ENCODE peak calls at places on chromosome 3, in four cellular contexts. One of them, this sample, is unnamed.

GRCh38 chr3:138065939-138066338 is 49.5 kb downstream of the DZIP1L start:
- DNase-seq in SK-MEL-5: no peak
- DNase-seq in fibroblast of gingiva: no peak
- DNase-seq in pulmonary artery endothelial cell: no peak
- DNase-seq in this sample: no peak

GRCh38 chr3:169556909-169557308 is 106.6 kb downstream of the MECOM start:
- DNase-seq in SK-MEL-5: no peak
- DNase-seq in fibroblast of gingiva: no peak
- DNase-seq in pulmonary artery endothelial cell: no peak
- DNase-seq in this sample: no peak

GRCh38 chr3:181210275-181210674 is 220.7 kb upstream of the DNAJC19 start:
- DNase-seq in SK-MEL-5: peak
- DNase-seq in fibroblast of gingiva: peak
- DNase-seq in pulmonary artery endothelial cell: no peak
- DNase-seq in this sample: peak

GRCh38 chr3:45507820-45508317 is 86.7 kb upstream of the LIMD1 start:
- DNase-seq in SK-MEL-5: peak
- DNase-seq in fibroblast of gingiva: peak
- DNase-seq in pulmonary artery endothelial cell: no peak
- DNase-seq in this sample: no peak

GRCh38 chr3:8532251-8532831 is 30.7 kb downstream of the LMCD1 start:
- DNase-seq in SK-MEL-5: no peak
- DNase-seq in fibroblast of gingiva: no peak
- DNase-seq in pulmonary artery endothelial cell: no peak
- DNase-seq in this sample: no peak

GRCh38 chr3:31927806-31928205 is 53.3 kb downstream of the OSBPL10 start:
- DNase-seq in SK-MEL-5: no peak
- DNase-seq in fibroblast of gingiva: no peak
- DNase-seq in pulmonary artery endothelial cell: no peak
- DNase-seq in this sample: no peak

GRCh38 chr3:186476044-186476468 is 68.1 kb downstream of the CRYGS start:
- DNase-seq in SK-MEL-5: no peak
- DNase-seq in fibroblast of gingiva: no peak
- DNase-seq in pulmonary artery endothelial cell: no peak
- DNase-seq in this sample: peak

GRCh38 chr3:87260270-87260669 is 16.1 kb downstream of the POU1F1 start:
- DNase-seq in SK-MEL-5: peak
- DNase-seq in fibroblast of gingiva: peak
- DNase-seq in pulmonary artery endothelial cell: peak
- DNase-seq in this sample: peak

GRCh38 chr3:19901337-19901736 is 32.7 kb downstream of the EFHB start:
- DNase-seq in SK-MEL-5: no peak
- DNase-seq in fibroblast of gingiva: peak
- DNase-seq in pulmonary artery endothelial cell: no peak
- DNase-seq in this sample: no peak

GRCh38 chr3:142348460-142348859 is 99.4 kb downstream of the XRN1 start:
- DNase-seq in SK-MEL-5: no peak
- DNase-seq in fibroblast of gingiva: no peak
- DNase-seq in pulmonary artery endothelial cell: no peak
- DNase-seq in this sample: no peak

GRCh38 chr3:77081240-77081661 is 41.4 kb downstream of the ROBO2 start:
- DNase-seq in SK-MEL-5: no peak
- DNase-seq in fibroblast of gingiva: peak
- DNase-seq in pulmonary artery endothelial cell: no peak
- DNase-seq in this sample: peak

GRCh38 chr3:78900879-78901278 is 866.9 kb downstream of the ROBO1 start:
- DNase-seq in SK-MEL-5: no peak
- DNase-seq in fibroblast of gingiva: no peak
- DNase-seq in pulmonary artery endothelial cell: no peak
- DNase-seq in this sample: no peak

GRCh38 chr3:102530443-102531195 is 95.8 kb downstream of the ZPLD1 start:
- DNase-seq in SK-MEL-5: no peak
- DNase-seq in fibroblast of gingiva: no peak
- DNase-seq in pulmonary artery endothelial cell: no peak
- DNase-seq in this sample: no peak

GRCh38 chr3:172982731-172983364 is 158.2 kb downstream of the SPATA16 start:
- DNase-seq in SK-MEL-5: peak
- DNase-seq in fibroblast of gingiva: no peak
- DNase-seq in pulmonary artery endothelial cell: no peak
- DNase-seq in this sample: peak

GRCh38 chr3:58719684-58720083 is 53.1 kb upstream of the FAM3D start:
- DNase-seq in SK-MEL-5: no peak
- DNase-seq in fibroblast of gingiva: no peak
- DNase-seq in pulmonary artery endothelial cell: no peak
- DNase-seq in this sample: no peak

GRCh38 chr3:127798716-127799115 is 23.6 kb downstream of the MGLL start:
- DNase-seq in SK-MEL-5: no peak
- DNase-seq in fibroblast of gingiva: no peak
- DNase-seq in pulmonary artery endothelial cell: no peak
- DNase-seq in this sample: no peak

GRCh38 chr3:45816544-45816943 is 20.2 kb upstream of the SLC6A20 start:
- DNase-seq in SK-MEL-5: peak
- DNase-seq in fibroblast of gingiva: no peak
- DNase-seq in pulmonary artery endothelial cell: no peak
- DNase-seq in this sample: no peak

GRCh38 chr3:71466483-71466882 is 117.0 kb downstream of the FOXP1 start:
- DNase-seq in SK-MEL-5: no peak
- DNase-seq in fibroblast of gingiva: no peak
- DNase-seq in pulmonary artery endothelial cell: peak
- DNase-seq in this sample: peak

GRCh38 chr3:155745795-155746550 is 1.1 kb upstream of the PLCH1 start:
- DNase-seq in SK-MEL-5: no peak
- DNase-seq in fibroblast of gingiva: peak
- DNase-seq in pulmonary artery endothelial cell: no peak
- DNase-seq in this sample: peak

GRCh38 chr3:174028673-174029072 is 631.1 kb downstream of the NLGN1 start:
- DNase-seq in SK-MEL-5: no peak
- DNase-seq in fibroblast of gingiva: no peak
- DNase-seq in pulmonary artery endothelial cell: no peak
- DNase-seq in this sample: no peak

GRCh38 chr3:188554404-188554803 is 400.4 kb downstream of the LPP start:
- DNase-seq in SK-MEL-5: no peak
- DNase-seq in fibroblast of gingiva: peak
- DNase-seq in pulmonary artery endothelial cell: no peak
- DNase-seq in this sample: no peak

GRCh38 chr3:166734734-166735133 is 645.4 kb downstream of the ZBBX start:
- DNase-seq in SK-MEL-5: no peak
- DNase-seq in fibroblast of gingiva: no peak
- DNase-seq in pulmonary artery endothelial cell: no peak
- DNase-seq in this sample: no peak

GRCh38 chr3:59424268-59425010 is 374.6 kb upstream of the CFAP20DC start:
- DNase-seq in SK-MEL-5: no peak
- DNase-seq in fibroblast of gingiva: peak
- DNase-seq in pulmonary artery endothelial cell: no peak
- DNase-seq in this sample: no peak

GRCh38 chr3:129532261-129532660 is 3.8 kb downstream of the RHO start:
- DNase-seq in SK-MEL-5: no peak
- DNase-seq in fibroblast of gingiva: no peak
- DNase-seq in pulmonary artery endothelial cell: no peak
- DNase-seq in this sample: no peak

GRCh38 chr3:707041-707440 is 385.8 kb upstream of the CNTN6 start:
- DNase-seq in SK-MEL-5: peak
- DNase-seq in fibroblast of gingiva: no peak
- DNase-seq in pulmonary artery endothelial cell: no peak
- DNase-seq in this sample: peak

GRCh38 chr3:49411550-49411967 is 217 bp downstream of the RHOA start:
- DNase-seq in SK-MEL-5: no peak
- DNase-seq in fibroblast of gingiva: no peak
- DNase-seq in pulmonary artery endothelial cell: no peak
- DNase-seq in this sample: peak

GRCh38 chr3:47874913-47875312 is 72.0 kb downstream of the DHX30 start:
- DNase-seq in SK-MEL-5: no peak
- DNase-seq in fibroblast of gingiva: no peak
- DNase-seq in pulmonary artery endothelial cell: no peak
- DNase-seq in this sample: no peak

GRCh38 chr3:8481380-8481779 is 20.2 kb upstream of the LMCD1 start:
- DNase-seq in SK-MEL-5: peak
- DNase-seq in fibroblast of gingiva: no peak
- DNase-seq in pulmonary artery endothelial cell: no peak
- DNase-seq in this sample: no peak

GRCh38 chr3:127637546-127637945 is 8.6 kb downstream of the PODXL2 start:
- DNase-seq in SK-MEL-5: peak
- DNase-seq in fibroblast of gingiva: no peak
- DNase-seq in pulmonary artery endothelial cell: no peak
- DNase-seq in this sample: no peak

GRCh38 chr3:172098698-172099494 is 59.5 kb downstream of the FNDC3B start:
- DNase-seq in SK-MEL-5: peak
- DNase-seq in fibroblast of gingiva: no peak
- DNase-seq in pulmonary artery endothelial cell: no peak
- DNase-seq in this sample: no peak

GRCh38 chr3:195122261-195122660 is 148.7 kb downstream of the XXYLT1 start:
- DNase-seq in SK-MEL-5: no peak
- DNase-seq in fibroblast of gingiva: no peak
- DNase-seq in pulmonary artery endothelial cell: no peak
- DNase-seq in this sample: no peak

This sample was measured in pons.